ENCODE peak calls at places on chromosomes 1 and 21, in six cellular contexts. B is WTC11, E is GM23338, S is K562, L is HepG2, G is GM12878. V is an unnamed sample.

GRCh38 chr1:22877980-22878379 is 94.7 kb downstream of the LACTBL1 start:
- DNase-seq in G (no peak), L (no peak), S (no peak), B (no peak), E (no peak), V (no peak)

GRCh38 chr1:151976868-151977267 is 16.8 kb downstream of the S100A10 start:
- DNase-seq in S (no peak), B (no peak), E (no peak), L (no peak), G (no peak), V (no peak)

GRCh38 chr1:52904590-52905375 is 16.8 kb downstream of the ECHDC2 start:
- DNase-seq in E (peak), G (no peak), S (peak), L (no peak), B (peak), V (peak)

GRCh38 chr1:74650561-74650960 is 23.0 kb downstream of the ERICH3 start:
- DNase-seq in B (no peak), L (no peak), E (no peak), G (no peak), S (no peak), V (no peak)

GRCh38 chr1:21229246-21230000 is 52.7 kb upstream of the EIF4G3 start:
- DNase-seq in G (no peak), B (no peak), L (no peak), S (no peak), E (no peak), V (no peak)

GRCh38 chr21:26409735-26410134 is 163.4 kb downstream of the CYYR1 start:
- DNase-seq in G (no peak), B (no peak), E (no peak), L (no peak), S (no peak), V (no peak)

GRCh38 chr1:166136699-166137401 is 30.0 kb downstream of the FAM78B start:
- DNase-seq in B (no peak), E (no peak), G (no peak), S (no peak), L (no peak), V (no peak)

GRCh38 chr1:18927654-18928272 is 25.4 kb upstream of the ALDH4A1 start:
- DNase-seq in G (no peak), S (no peak), B (no peak), E (no peak), L (no peak), V (no peak)

GRCh38 chr1:165907256-165907857 is 79.9 kb downstream of the UCK2 start:
- DNase-seq in S (no peak), L (no peak), E (no peak), G (no peak), B (no peak), V (no peak)

GRCh38 chr1:213820362-213821149 is 167.2 kb upstream of the PROX1 start:
- DNase-seq in S (no peak), B (no peak), E (no peak), L (peak), G (no peak), V (no peak)

GRCh38 chr1:157496121-157496526 is 56.2 kb downstream of the FCRL5 start:
- DNase-seq in B (peak), G (no peak), E (peak), S (peak), L (peak), V (no peak)

GRCh38 chr1:109983380-109984189 is 980 bp upstream of the AHCYL1 start:
- DNase-seq in E (no peak), G (no peak), B (no peak), L (no peak), S (no peak), V (no peak)

GRCh38 chr1:2105781-2106524 is 55.7 kb downstream of the PRKCZ start:
- DNase-seq in L (no peak), E (no peak), B (no peak), S (no peak), G (no peak), V (no peak)

GRCh38 chr1:27621067-27621920 is 13.7 kb downstream of the FGR start:
- DNase-seq in S (no peak), G (no peak), B (no peak), E (no peak), L (peak), V (no peak)
- TF ChIP-seq CREB1 in S (no peak), G (no peak), B (no peak), E (no peak), L (peak), V (no peak)

GRCh38 chr1:93025572-93025971 is 53.5 kb upstream of the MTF2 start:
- DNase-seq in G (no peak), L (no peak), S (no peak), E (no peak), B (no peak), V (no peak)

GRCh38 chr1:93022580-93022979 is 56.5 kb upstream of the MTF2 start:
- DNase-seq in L (no peak), B (no peak), E (no peak), S (no peak), G (no peak), V (no peak)

GRCh38 chr1:93016171-93016570 is 54.9 kb upstream of the DIPK1A start:
- DNase-seq in S (no peak), G (no peak), L (peak), E (peak), B (no peak), V (no peak)

GRCh38 chr1:93021539-93022134 is 57.4 kb upstream of the MTF2 start:
- DNase-seq in S (peak), B (no peak), G (no peak), L (peak), E (peak), V (no peak)
- TF ChIP-seq CREB1 in S (no peak), B (no peak), G (no peak), L (no peak), E (no peak), V (no peak)

DNA sequence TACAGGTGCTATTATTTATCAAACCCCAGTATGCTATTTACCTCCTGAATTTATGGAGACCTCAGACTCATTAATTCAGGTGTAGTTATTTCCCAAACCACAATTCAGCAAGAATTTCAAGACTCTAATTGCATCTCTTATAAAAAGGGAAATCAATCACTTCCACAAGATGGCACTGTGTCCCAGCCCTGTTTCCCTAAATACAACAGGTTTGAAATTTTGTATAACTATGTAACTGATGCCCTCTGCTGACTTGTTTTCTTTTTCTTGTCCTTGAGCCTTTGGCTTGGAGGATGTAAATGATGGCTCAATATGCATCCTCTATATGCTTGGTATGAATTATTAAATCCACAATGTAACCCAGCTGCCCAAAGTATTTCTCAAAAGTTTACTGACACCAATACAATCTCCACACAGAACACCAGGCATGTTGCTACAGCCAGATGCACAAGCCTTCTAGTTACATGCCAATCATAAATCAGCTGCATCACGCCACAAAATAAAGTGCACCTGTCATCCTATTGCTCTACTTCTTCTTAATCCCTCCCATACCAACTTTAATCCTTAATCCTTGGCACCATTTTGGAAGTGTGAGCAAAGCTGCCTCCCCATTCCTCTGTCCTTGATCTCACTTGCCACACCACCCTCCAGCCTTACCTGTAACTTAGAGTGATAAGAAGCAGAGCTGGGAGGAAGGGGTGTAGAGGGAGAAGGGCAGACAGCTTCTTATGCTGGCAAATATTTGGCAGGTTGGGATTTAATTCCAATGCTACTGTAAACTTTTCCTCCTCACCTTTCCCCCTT is 9.0 kb downstream of the C1orf105 start:
- DNase-seq in G (peak), E (peak), B (peak), S (peak), L (peak), V (no peak)
- TF ChIP-seq CREB1 in G (no peak), E (no peak), B (no peak), S (no peak), L (no peak), V (no peak)

DNA sequence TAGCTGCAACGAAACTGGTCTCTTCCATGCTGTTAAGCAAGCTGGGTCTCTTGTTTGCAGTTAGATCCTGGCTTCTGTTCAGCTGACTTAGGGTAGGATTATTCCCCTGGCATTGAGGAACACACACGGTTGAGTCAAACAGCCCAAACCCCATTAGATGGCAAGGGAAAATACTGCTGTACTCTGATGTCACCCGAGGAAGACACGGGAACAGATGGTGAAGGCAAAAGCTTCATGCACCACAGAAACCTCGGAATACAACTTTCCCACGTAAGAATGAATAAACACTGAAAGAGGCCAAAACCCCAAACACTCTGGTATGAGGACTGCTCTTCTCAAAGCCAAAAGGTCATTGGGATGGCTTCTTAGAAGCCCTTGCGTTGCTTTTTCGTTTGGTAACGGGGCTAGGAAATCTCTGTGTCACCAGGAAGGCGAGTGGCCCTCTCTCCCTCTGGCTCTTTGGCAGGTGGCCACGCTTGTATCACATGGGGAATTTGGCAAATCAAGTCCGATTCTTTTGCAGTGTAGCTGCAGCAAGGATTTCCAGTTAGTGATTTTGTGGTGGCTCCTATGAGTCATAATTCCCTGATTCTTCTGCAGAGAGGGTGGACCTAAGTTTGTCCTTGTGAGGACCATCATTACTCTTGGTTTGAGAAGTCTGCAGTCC is 16.7 kb upstream of the LYST start:
- DNase-seq in B (no peak), L (no peak), S (no peak), G (peak), E (no peak), V (no peak)
- TF ChIP-seq CREB1 in B (no peak), L (no peak), S (no peak), G (peak), E (no peak), V (no peak)

GRCh38 chr1:116501041-116501869 is 69.6 kb downstream of the CD58 start:
- DNase-seq in E (no peak), S (no peak), B (no peak), L (no peak), G (no peak), V (no peak)

GRCh38 chr1:116496898-116497297 is 73.9 kb downstream of the CD58 start:
- DNase-seq in B (no peak), G (no peak), E (no peak), S (no peak), L (no peak), V (no peak)

GRCh38 chr1:116496380-116496779 is 74.4 kb downstream of the CD58 start:
- DNase-seq in E (no peak), B (no peak), S (no peak), L (peak), G (no peak), V (no peak)

GRCh38 chr1:116497660-116498059 is 73.2 kb downstream of the CD58 start:
- DNase-seq in G (no peak), B (no peak), E (no peak), S (peak), L (no peak), V (no peak)

DNA sequence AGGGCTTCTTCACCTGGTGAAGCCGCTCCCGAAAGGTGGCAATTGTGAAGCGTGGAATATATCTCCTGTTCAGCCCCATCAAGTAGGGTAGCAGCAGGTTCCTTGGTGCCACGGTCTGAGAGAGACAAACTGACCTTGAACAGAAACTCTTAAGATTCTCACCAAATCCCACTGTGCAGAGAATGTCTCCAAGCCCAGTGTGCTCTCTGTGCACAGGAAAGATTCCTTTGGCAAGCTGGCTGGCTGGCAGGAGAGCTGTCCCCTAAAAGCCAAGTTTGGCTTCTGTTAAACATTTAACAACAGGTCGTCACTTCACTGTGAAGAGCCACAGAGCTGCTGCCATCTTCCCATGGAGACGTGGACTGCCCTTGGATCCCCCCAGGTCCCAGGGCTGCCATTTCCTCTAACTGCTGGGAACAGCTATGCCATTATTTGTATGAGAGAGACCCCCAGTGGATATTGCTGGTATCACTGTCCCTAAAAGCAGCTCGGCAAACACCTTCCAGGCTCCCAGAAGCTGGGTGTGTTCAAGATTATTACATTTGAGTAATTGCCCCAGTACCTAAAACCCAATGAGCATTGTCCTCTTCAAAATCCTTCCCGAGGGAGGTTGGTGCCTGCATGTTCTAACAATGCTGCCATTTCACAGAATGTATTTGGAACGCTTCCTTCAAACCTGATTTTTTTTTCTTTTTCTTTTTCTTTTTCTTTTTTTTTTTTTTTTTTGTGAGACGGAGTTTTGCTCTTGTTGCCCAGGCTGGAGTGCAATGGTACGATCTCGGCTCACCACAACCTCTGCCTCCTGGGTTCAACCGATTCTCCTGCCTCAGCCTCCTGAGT is 71.8 kb downstream of the CD58 start:
- DNase-seq in E (peak), G (no peak), B (peak), S (peak), L (peak), V (peak)
- TF ChIP-seq CREB1 in E (no peak), G (no peak), B (no peak), S (no peak), L (no peak), V (peak)

GRCh38 chr1:186792870-186793581 is 35.7 kb upstream of the PLA2G4A start:
- DNase-seq in L (no peak), S (no peak), G (no peak), B (no peak), E (no peak), V (no peak)
- TF ChIP-seq CREB1 in L (no peak), S (no peak), G (no peak), B (no peak), E (no peak), V (no peak)

DNA sequence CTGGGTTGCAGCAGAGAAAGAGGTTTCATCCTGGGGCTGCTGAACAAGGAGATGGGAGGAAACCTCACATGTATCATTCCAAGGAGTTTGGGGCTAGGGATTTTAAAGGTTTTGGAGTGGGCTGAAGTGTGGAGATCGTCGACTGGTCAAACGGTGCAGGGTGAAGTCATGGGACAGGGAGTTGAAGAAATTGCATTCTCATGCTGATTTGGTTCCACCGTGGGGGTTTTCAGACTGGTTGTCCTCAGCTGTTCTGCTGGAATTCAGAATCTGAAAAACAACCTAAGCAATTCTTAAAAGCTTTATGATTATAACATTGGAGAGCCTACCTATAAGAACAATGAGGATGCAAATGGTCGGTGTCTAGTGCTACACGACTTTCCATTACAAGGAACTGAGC is 242.8 kb downstream of the TM2D1 start:
- DNase-seq in E (no peak), B (no peak), G (no peak), S (no peak), L (no peak), V (no peak)
- TF ChIP-seq CREB1 in E (no peak), B (no peak), G (no peak), S (no peak), L (no peak), V (no peak)

GRCh38 chr1:155277070-155277895 is at the start of gene HCN3:
- DNase-seq in G (peak), B (peak), E (peak), S (peak), L (peak), V (peak)

GRCh38 chr1:155272466-155273133 is 704 bp downstream of the CLK2 start:
- DNase-seq in G (no peak), B (no peak), E (no peak), L (peak), S (no peak), V (no peak)

GRCh38 chr1:155268630-155269029 is 4.7 kb downstream of the CLK2 start:
- DNase-seq in G (no peak), L (no peak), E (no peak), S (no peak), B (no peak), V (no peak)

GRCh38 chr1:155269381-155269780 is 3.9 kb downstream of the CLK2 start:
- DNase-seq in S (no peak), L (no peak), B (no peak), G (no peak), E (no peak), V (no peak)

DNA sequence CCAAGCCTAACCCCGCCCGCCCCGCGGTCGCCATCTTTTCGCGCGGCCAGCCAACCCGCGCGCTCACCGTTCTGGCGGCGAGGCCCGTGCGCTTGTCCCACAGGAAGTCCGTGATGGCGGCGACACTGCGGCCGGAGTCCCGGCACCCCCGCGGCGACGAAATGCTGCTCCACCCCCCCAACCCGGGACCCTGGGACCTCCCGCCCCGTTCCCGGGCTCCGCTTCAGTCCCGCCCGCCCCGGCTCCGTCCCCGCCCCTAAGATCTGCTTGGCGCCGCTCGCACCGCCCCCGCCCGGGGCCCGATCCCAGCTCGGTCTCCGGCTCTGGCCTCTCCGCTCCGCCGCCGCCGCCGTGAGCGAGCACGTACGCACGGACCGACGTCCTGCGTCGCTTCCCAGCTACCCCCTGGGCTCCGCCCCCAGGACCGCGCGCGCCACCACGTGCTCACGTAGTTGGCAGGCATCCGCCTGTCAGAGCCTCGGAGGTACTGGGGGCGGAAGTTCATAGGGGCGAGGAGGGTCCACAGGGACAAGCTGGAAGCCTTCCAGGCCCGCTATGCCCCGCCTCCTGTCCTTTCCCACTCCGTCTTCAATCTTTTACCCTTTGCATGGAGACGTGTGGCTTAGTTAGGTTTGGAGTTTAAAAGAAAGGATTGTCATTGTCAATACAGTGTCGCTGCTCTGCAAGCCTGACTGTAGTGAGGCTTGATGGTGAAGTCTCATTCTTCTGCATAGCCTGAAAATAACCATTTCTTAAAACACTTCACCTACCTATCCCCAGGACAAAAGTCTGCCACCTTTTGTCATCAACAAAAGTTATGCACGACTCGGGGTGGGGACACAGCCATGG is at the start of gene CLK2:
- DNase-seq in L (peak), B (peak), S (peak), E (peak), G (peak), V (peak)
- TF ChIP-seq CREB1 in L (no peak), B (no peak), S (peak), E (peak), G (peak), V (peak)

DNA sequence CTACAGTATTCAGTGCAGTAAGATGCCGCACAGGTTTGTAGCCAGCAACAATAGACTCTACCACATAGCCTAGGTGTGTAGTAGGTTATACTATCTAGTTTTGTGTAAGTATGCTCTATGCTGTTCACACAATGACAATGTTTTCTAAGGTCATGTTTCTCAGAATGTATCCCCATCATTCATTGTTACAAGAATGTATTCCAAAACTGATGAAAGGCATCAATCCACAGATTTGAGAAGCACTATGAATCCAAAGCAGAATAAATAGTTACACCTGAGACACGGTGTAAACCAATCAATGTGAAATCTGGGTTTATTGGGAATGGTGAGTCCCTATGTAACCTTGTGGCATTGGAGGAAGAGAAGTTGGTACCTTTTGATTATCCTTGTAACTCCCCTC is 54.5 kb upstream of the MARK1 start:
- DNase-seq in E (no peak), S (no peak), G (no peak), B (no peak), L (no peak), V (no peak)
- TF ChIP-seq CREB1 in E (no peak), S (no peak), G (no peak), B (no peak), L (no peak), V (no peak)

V was measured in H1.